ENCODE peak calls at places on chromosome 5, in ten cellular contexts. C is AML-193; Z is iPS-NIHi11; S is PC-3; L is CD4-positive, alpha-beta memory T cell; D is COR-L47; B is astrocyte of the spinal cord; R is AG09309; U is glutamatergic neuron; A is substantia nigra. T is an unnamed sample.
A peak's percentile ranks its signal among the peaks of the same experiment; 100 is the strongest.

GRCh38 chr5:120692346-120692745 is 228.2 kb downstream of the PRR16 start:
- DNase-seq in R (no peak), A (no peak), Z (no peak), S (no peak), L (no peak), B (no peak), C (no peak), D (no peak), U (no peak), T (no peak)

GRCh38 chr5:24510523-24510988 is 134.2 kb downstream of the CDH10 start:
- DNase-seq in D (no peak), C (no peak), A (no peak), Z (no peak), B (no peak), U (no peak), S (no peak), L (no peak), R (no peak), T (no peak)

GRCh38 chr5:92599217-92599810 is 981.7 kb downstream of the NR2F1-AS1 start:
- DNase-seq in D (no peak), A (no peak), Z (no peak), S (no peak), C (no peak), U (no peak), B (no peak), R (peak; percentile 20), L (no peak), T (no peak)

GRCh38 chr5:87825583-87825982 is 412.9 kb upstream of the CCNH start:
- DNase-seq in U (no peak), B (no peak), Z (peak; percentile 16), S (peak; percentile 27), A (no peak), L (no peak), R (no peak), C (no peak), D (no peak), T (no peak)

GRCh38 chr5:132526974-132527564 is 16.3 kb downstream of the IL5 start:
- DNase-seq in L (no peak), S (peak; percentile 11), D (no peak), R (no peak), Z (no peak), B (peak; percentile 6), C (no peak), A (no peak), U (no peak), T (no peak)

GRCh38 chr5:113274836-113275414 is 159.9 kb downstream of the TSSK1B start:
- DNase-seq in D (no peak), L (no peak), C (no peak), U (no peak), R (no peak), B (no peak), Z (peak; percentile 43), A (peak; percentile 45), S (no peak), T (no peak)

GRCh38 chr5:143733635-143734341 is 78.2 kb upstream of the HMHB1 start:
- DNase-seq in L (no peak), B (peak; percentile 28), C (no peak), R (no peak), Z (no peak), A (no peak), D (no peak), U (no peak), S (no peak), T (no peak)

GRCh38 chr5:119282628-119283027 is 73.2 kb upstream of the TNFAIP8 start:
- DNase-seq in Z (no peak), A (no peak), C (no peak), L (no peak), S (no peak), D (no peak), R (no peak), B (no peak), U (no peak), T (no peak)

GRCh38 chr5:74375271-74375670 is 265.3 kb downstream of the ENC1 start:
- DNase-seq in Z (no peak), U (no peak), C (no peak), B (no peak), S (peak; percentile 2), A (no peak), L (no peak), R (no peak), D (no peak), T (no peak)

GRCh38 chr5:114101153-114101552 is 260.7 kb upstream of the KCNN2 start:
- DNase-seq in Z (peak; percentile 33), A (no peak), D (peak; percentile 63), L (no peak), B (peak; percentile 59), C (peak; percentile 33), R (peak; percentile 16), U (no peak), S (peak; percentile 64), T (peak; percentile 50)

GRCh38 chr5:179191506-179192184 is 131.5 kb downstream of the ZNF354C start:
- DNase-seq in R (no peak), S (no peak), B (no peak), A (no peak), L (no peak), U (no peak), Z (no peak), D (no peak), C (no peak), T (no peak)

GRCh38 chr5:168328804-168329203 is 37.4 kb downstream of the WWC1 start:
- DNase-seq in L (no peak), S (peak; percentile 30), A (no peak), C (no peak), R (no peak), U (no peak), Z (peak; percentile 69), D (no peak), B (peak; percentile 42), T (peak; percentile 5)

GRCh38 chr5:180314106-180314505 is 22.2 kb upstream of the MAPK9 start:
- DNase-seq in A (no peak), D (no peak), S (no peak), U (no peak), B (no peak), R (no peak), Z (no peak), C (no peak), L (no peak), T (no peak)

GRCh38 chr5:127909078-127909477 is 174.5 kb upstream of the SLC12A2 start:
- DNase-seq in B (peak; percentile 50), S (peak; percentile 78), U (no peak), R (peak; percentile 18), D (peak; percentile 18), C (peak; percentile 70), L (peak; percentile 22), A (no peak), Z (peak; percentile 52), T (peak; percentile 63)

GRCh38 chr5:102811962-102812361 is 56.9 kb downstream of the PAM start:
- DNase-seq in U (no peak), D (peak; percentile 70), R (no peak), A (no peak), S (peak; percentile 96), L (no peak), B (peak; percentile 77), C (no peak), Z (no peak), T (no peak)

GRCh38 chr5:123087173-123088030 is 1.6 kb upstream of the PRDM6 start:
- DNase-seq in R (no peak), L (no peak), Z (no peak), C (no peak), S (no peak), U (peak; percentile 22), B (no peak), A (no peak), D (no peak), T (no peak)

GRCh38 chr5:52961238-52961637 is 27.9 kb upstream of the ITGA2 start:
- DNase-seq in U (no peak), L (no peak), B (no peak), A (no peak), C (no peak), D (peak; percentile 78), S (no peak), R (peak; percentile 20), Z (no peak), T (no peak)

GRCh38 chr5:35198096-35198495 is 32.2 kb downstream of the PRLR start:
- DNase-seq in L (no peak), S (peak; percentile 67), Z (no peak), B (peak; percentile 70), D (peak; percentile 11), A (no peak), U (no peak), R (peak; percentile 33), C (no peak), T (no peak)

GRCh38 chr5:94316916-94317838 is 301.2 kb downstream of the KIAA0825 start:
- DNase-seq in R (no peak), U (no peak), D (no peak), C (no peak), A (no peak), S (no peak), L (no peak), Z (no peak), B (no peak), T (no peak)

GRCh38 chr5:134902071-134902801 is 2.7 kb upstream of the PCBD2 start:
- DNase-seq in A (no peak), U (no peak), B (no peak), L (no peak), Z (no peak), C (peak; percentile 67), R (no peak), S (peak; percentile 9), D (no peak), T (peak; percentile 90)

GRCh38 chr5:102715405-102715804 is 39.7 kb upstream of the PAM start:
- DNase-seq in C (no peak), B (peak; percentile 72), S (peak; percentile 84), R (peak; percentile 64), Z (no peak), A (no peak), L (no peak), D (no peak), U (no peak), T (no peak)

GRCh38 chr5:180116077-180116375 is 44.5 kb upstream of the RNF130 start:
- DNase-seq in D (no peak), L (no peak), A (no peak), U (no peak), S (no peak), C (no peak), B (no peak), Z (no peak), R (no peak), T (no peak)

GRCh38 chr5:81698806-81699205 is 52.1 kb downstream of the SSBP2 start:
- DNase-seq in D (no peak), R (no peak), C (no peak), L (no peak), B (no peak), U (no peak), Z (no peak), S (peak; percentile 63), A (no peak), T (no peak)

GRCh38 chr5:93582677-93583524 is at the start of gene NR2F1:
- DNase-seq in D (peak; percentile 99), R (peak; percentile 99), B (peak; percentile 99), Z (peak; percentile 62), U (peak; percentile 55), C (no peak), A (peak; percentile 66), S (peak; percentile 98), L (no peak), T (peak; percentile 33)

GRCh38 chr5:170168002-170168401 is 62.3 kb downstream of the FOXI1 start:
- DNase-seq in S (no peak), R (no peak), D (no peak), Z (no peak), U (no peak), B (no peak), A (no peak), C (no peak), L (no peak), T (no peak)

GRCh38 chr5:170584446-170584845 is 80.6 kb downstream of the KCNIP1 start:
- DNase-seq in B (no peak), R (no peak), Z (no peak), L (no peak), S (no peak), D (no peak), A (no peak), C (no peak), U (no peak), T (no peak)

GRCh38 chr5:1101991-1102713 is 9.7 kb downstream of the SLC12A7 start:
- DNase-seq in S (no peak), U (peak; percentile 57), A (no peak), Z (peak; percentile 65), B (no peak), C (no peak), R (no peak), D (no peak), L (no peak), T (no peak)

GRCh38 chr5:108739906-108740305 is 7.8 kb upstream of the FER start:
- DNase-seq in R (no peak), Z (no peak), U (no peak), C (no peak), S (no peak), L (no peak), B (no peak), D (no peak), A (no peak), T (no peak)